ENCODE peak calls at places on chromosomes 6 and 20, in five cellular contexts. J is psoas muscle, D is neuronal stem cell, B is H9, O is breast epithelium. G is an unnamed sample.

GRCh38 chr6:34047913-34048867 is 97.7 kb downstream of the GRM4 start:
- DNase-seq in O (no peak), B (no peak), J (no peak), D (no peak), G (no peak)

GRCh38 chr20:32201296-32201976 is 6.1 kb downstream of the PLAGL2 start:
- DNase-seq in O (no peak), B (no peak), J (no peak), D (no peak), G (no peak)

GRCh38 chr20:22411568-22412450 is 172.6 kb downstream of the FOXA2 start:
- DNase-seq in O (no peak), B (no peak), J (peak), D (no peak), G (no peak)

GRCh38 chr6:37077459-37078296 is 72.2 kb downstream of the FGD2 start:
- DNase-seq in J (peak), B (peak), D (no peak), O (peak), G (no peak)

GRCh38 chr20:59571151-59571550 is 33.2 kb upstream of the PHACTR3 start:
- DNase-seq in B (no peak), J (no peak), O (no peak), D (no peak), G (no peak)

GRCh38 chr6:148223424-148223842 is 119.2 kb upstream of the SASH1 start:
- DNase-seq in D (no peak), O (no peak), B (no peak), J (no peak), G (no peak)

GRCh38 chr6:112639436-112639835 is 292.3 kb downstream of the RFPL4B start:
- DNase-seq in B (no peak), J (no peak), D (no peak), O (no peak), G (no peak)

GRCh38 chr6:96532399-96532798 is 10.8 kb downstream of the UFL1 start:
- DNase-seq in D (no peak), O (no peak), B (no peak), J (no peak), G (no peak)

GRCh38 chr20:44017905-44018683 is 103.4 kb downstream of the TOX2 start:
- DNase-seq in B (no peak), O (no peak), J (no peak), D (no peak), G (no peak)

GRCh38 chr6:149140137-149140909 is 177.2 kb upstream of the TAB2 start:
- DNase-seq in J (no peak), B (no peak), O (no peak), D (no peak), G (no peak)

GRCh38 chr6:3453410-3453809 is 3.4 kb downstream of the SLC22A23 start:
- DNase-seq in O (no peak), B (no peak), J (no peak), D (no peak), G (no peak)

GRCh38 chr6:143591441-143591840 is 79.9 kb upstream of the FUCA2 start:
- DNase-seq in D (no peak), J (no peak), O (no peak), B (no peak), G (no peak)

GRCh38 chr6:42453649-42454427 is 2.1 kb upstream of the TRERF1 start:
- DNase-seq in D (peak), O (no peak), B (peak), J (peak), G (no peak)

GRCh38 chr6:6604566-6604965 is 16.0 kb downstream of the LY86 start:
- DNase-seq in D (no peak), B (no peak), J (no peak), O (no peak), G (no peak)

GRCh38 chr6:138844203-138844602 is 48.3 kb downstream of the ECT2L start:
- DNase-seq in J (peak), D (no peak), B (no peak), O (no peak), G (no peak)

GRCh38 chr6:145212807-145213206 is 522.5 kb downstream of the EPM2A start:
- DNase-seq in O (no peak), B (no peak), D (no peak), J (no peak), G (no peak)

GRCh38 chr6:77015350-77015749 is 447.9 kb downstream of the HTR1B start:
- DNase-seq in J (no peak), O (no peak), D (no peak), B (no peak), G (no peak)

GRCh38 chr6:109336221-109336955 is 45.9 kb downstream of the CD164 start:
- DNase-seq in O (peak), B (no peak), J (no peak), D (no peak), G (no peak)

GRCh38 chr6:39231386-39231785 is 2.1 kb upstream of the KCNK5 start:
- DNase-seq in B (no peak), D (no peak), O (no peak), J (no peak), G (no peak)

GRCh38 chr6:80548496-80548895 is 442.0 kb downstream of the BCKDHB start:
- DNase-seq in D (no peak), B (no peak), O (no peak), J (no peak), G (no peak)

GRCh38 chr6:91079939-91080338 is 493.1 kb upstream of the MAP3K7 start:
- DNase-seq in B (no peak), J (no peak), O (no peak), D (no peak), G (no peak)

GRCh38 chr20:8433286-8433685 is 301.2 kb downstream of the PLCB1 start:
- DNase-seq in J (no peak), O (no peak), D (no peak), B (no peak), G (no peak)

GRCh38 chr20:33675127-33675954 is 1.1 kb upstream of the NECAB3 start:
- DNase-seq in J (peak), D (no peak), B (no peak), O (no peak), G (no peak)

GRCh38 chr6:31075528-31075927 is 36.8 kb downstream of the C6orf15 start:
- DNase-seq in B (no peak), J (no peak), D (no peak), O (no peak), G (no peak)

GRCh38 chr6:149094934-149095341 is 222.6 kb upstream of the TAB2 start:
- DNase-seq in B (no peak), O (no peak), J (no peak), D (no peak), G (no peak)

GRCh38 chr6:108118791-108119211 is 44.3 kb upstream of the OSTM1 start:
- DNase-seq in O (no peak), J (no peak), D (peak), B (peak), G (no peak)

DNA sequence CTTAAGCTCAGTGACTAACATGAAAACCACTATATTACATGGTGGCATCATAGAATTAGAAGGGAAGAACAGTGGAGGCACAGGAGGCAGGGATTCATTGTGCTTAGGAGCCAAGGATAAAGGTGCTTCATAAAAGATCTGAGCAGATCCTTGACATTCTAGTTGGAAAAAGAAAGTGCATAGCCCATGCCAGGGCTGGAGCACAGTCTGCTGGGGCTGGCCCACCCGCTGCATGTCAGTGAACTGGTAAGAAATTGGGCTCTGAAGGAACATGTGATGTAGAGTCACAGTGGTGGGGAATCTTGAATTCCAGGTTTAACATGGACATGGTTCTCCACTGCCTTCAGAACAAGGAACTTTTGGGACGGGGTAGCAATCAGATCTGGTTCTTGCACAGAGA is 20.4 kb downstream of the MYLIP start:
- DNase-seq in O (no peak), D (no peak), B (no peak), J (no peak), G (no peak)
- H3K27ac ChIP-seq in O (no peak), D (no peak), B (no peak), J (no peak), G (no peak)

GRCh38 chr6:90004511-90004910 is 110.2 kb downstream of the GJA10 start:
- DNase-seq in J (no peak), B (no peak), D (no peak), O (peak), G (no peak)
- H3K27ac ChIP-seq in J (no peak), B (no peak), D (no peak), O (peak), G (no peak)

GRCh38 chr20:61435823-61436220 is 183.8 kb downstream of the CDH4 start:
- DNase-seq in J (no peak), D (no peak), O (no peak), B (no peak), G (no peak)
- H3K27ac ChIP-seq in J (no peak), D (peak), O (no peak), B (peak), G (no peak)

GRCh38 chr6:117515326-117515725 is 32.9 kb downstream of the DCBLD1 start:
- DNase-seq in D (no peak), O (no peak), B (no peak), J (no peak), G (no peak)
- H3K27ac ChIP-seq in D (no peak), O (no peak), B (no peak), J (no peak), G (no peak)

GRCh38 chr6:134911532-134911931 is 38.4 kb downstream of the ALDH8A1 start:
- DNase-seq in D (no peak), B (no peak), J (no peak), O (no peak), G (no peak)
- H3K27ac ChIP-seq in D (no peak), B (no peak), J (no peak), O (no peak), G (no peak)

GRCh38 chr6:167746377-167747151 is 80.1 kb upstream of the AFDN start:
- DNase-seq in B (no peak), J (no peak), D (no peak), O (no peak), G (no peak)
- H3K27ac ChIP-seq in B (no peak), J (no peak), D (no peak), O (peak), G (no peak)

GRCh38 chr20:19026121-19026878 is 186.1 kb upstream of the SLC24A3 start:
- DNase-seq in O (no peak), D (no peak), B (no peak), J (no peak), G (no peak)

GRCh38 chr20:19027971-19028370 is 184.5 kb upstream of the SLC24A3 start:
- DNase-seq in B (no peak), O (no peak), J (no peak), D (no peak), G (no peak)

GRCh38 chr20:19024296-19025035 is 188.0 kb upstream of the SLC24A3 start:
- DNase-seq in J (no peak), D (no peak), O (no peak), B (no peak), G (no peak)

GRCh38 chr20:19025430-19026120 is 186.9 kb upstream of the SLC24A3 start:
- DNase-seq in J (no peak), B (no peak), O (no peak), D (no peak), G (no peak)

DNA sequence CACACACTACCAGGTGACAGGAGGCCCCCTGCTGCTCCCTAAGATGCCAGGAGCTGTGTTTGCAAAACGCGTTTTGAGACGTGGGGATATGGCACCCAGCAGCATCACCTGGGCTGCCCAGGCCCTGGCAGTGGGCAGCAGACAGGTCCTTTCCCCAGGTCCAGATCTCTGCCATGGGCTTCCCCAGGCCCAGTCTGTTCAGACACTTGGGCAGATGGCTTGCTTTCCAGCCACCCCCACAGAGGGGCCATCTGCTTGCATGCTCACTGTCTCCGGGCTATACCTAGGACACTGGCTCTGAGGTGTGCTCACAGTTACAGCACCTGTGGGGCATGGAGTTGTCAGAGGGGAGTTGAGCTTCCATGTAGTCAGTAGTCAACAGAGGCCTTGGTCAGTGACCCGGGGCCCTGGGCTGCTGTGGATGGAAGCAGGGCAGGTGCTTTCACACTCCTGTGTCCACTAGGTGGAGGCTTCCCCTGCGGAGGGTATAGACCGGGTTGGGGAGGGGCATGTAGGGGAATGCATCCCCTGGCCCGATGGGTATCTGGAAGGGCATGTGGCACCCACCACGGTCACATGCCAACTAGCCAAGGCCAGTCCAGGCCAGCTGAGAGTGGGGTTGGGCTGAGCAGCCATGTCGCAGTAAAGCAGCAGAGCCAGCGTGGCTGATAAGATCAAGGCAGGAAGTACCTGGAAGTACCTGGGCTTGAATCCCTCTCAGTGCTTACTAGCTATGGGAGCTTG is 185.4 kb upstream of the SLC24A3 start:
- DNase-seq in J (no peak), O (no peak), D (no peak), B (peak), G (no peak)
- H3K27ac ChIP-seq in J (no peak), O (no peak), D (no peak), B (no peak), G (no peak)

GRCh38 chr6:121523628-121524027 is 88.2 kb downstream of the GJA1 start:
- DNase-seq in J (no peak), D (no peak), B (no peak), O (no peak), G (no peak)

GRCh38 chr6:121522771-121523386 is 87.4 kb downstream of the GJA1 start:
- DNase-seq in O (no peak), D (no peak), J (no peak), B (no peak), G (no peak)

GRCh38 chr6:121520337-121521163 is 85.1 kb downstream of the GJA1 start:
- DNase-seq in D (no peak), O (no peak), B (no peak), J (no peak), G (no peak)

GRCh38 chr6:121522265-121522664 is 86.8 kb downstream of the GJA1 start:
- DNase-seq in D (no peak), B (no peak), J (no peak), O (no peak), G (no peak)

GRCh38 chr6:121521164-121521555 is 85.7 kb downstream of the GJA1 start:
- DNase-seq in O (no peak), J (no peak), D (no peak), B (no peak), G (no peak)
- H3K27ac ChIP-seq in O (peak), J (no peak), D (no peak), B (no peak), G (no peak)

GRCh38 chr6:25084508-25084833 is 148.7 kb upstream of the RIPOR2 start:
- DNase-seq in J (no peak), D (no peak), B (no peak), O (no peak), G (no peak)

GRCh38 chr6:25085761-25086160 is 150.0 kb upstream of the RIPOR2 start:
- DNase-seq in J (no peak), O (no peak), D (no peak), B (no peak), G (no peak)

GRCh38 chr6:25086500-25087091 is 150.8 kb upstream of the RIPOR2 start:
- DNase-seq in D (no peak), O (no peak), J (no peak), B (peak), G (no peak)

GRCh38 chr6:25088513-25088912 is 152.8 kb upstream of the RIPOR2 start:
- DNase-seq in O (no peak), D (no peak), J (no peak), B (no peak), G (no peak)

DNA sequence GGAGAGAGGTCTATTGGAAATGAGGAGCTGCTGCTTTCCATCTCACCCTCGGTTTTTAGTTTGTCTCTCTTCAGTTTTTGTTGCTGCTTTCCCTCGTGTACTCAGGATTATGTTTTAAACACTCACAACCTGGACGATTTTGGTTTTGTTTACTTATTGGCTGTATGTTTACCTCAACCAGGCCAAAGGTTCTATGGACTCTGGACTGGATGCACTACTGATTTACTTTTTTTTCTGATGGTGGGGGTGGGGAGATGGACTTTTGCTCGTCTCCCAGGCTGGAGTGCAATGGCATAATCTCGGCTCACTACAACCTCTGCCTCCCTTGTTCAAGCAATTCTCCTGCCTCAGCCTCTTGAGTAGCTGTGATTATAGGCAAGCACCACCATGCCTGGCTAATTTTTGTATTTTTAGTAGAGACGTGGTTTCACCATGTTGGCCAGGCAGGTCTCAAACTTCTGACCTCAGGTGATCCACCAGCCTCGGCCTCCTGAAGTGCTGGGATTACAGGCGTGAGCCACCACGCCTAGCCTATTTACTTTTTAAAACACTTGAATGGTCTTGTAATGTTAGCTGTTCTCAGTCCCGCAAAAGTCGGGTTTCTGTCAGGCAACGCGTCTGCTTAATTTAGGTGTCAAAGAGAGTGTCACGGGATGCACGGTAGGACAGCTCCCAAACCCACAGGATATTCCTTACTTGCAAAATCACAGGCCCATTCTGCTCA is 148.2 kb upstream of the RIPOR2 start:
- DNase-seq in J (no peak), D (no peak), B (no peak), O (no peak), G (no peak)
- H3K27ac ChIP-seq in J (no peak), D (no peak), B (no peak), O (no peak), G (no peak)